ENCODE peak calls at places on chromosomes 13 and 19, in five cellular contexts. R, H, U, N and L are unnamed samples.

GRCh38 chr13:41222259-41222852 is 28.0 kb upstream of the KBTBD7 start:
- DNase-seq in R (peak; percentile 72), U (peak; percentile 79), N (peak; percentile 47), H (peak; percentile 43), L (peak; percentile 61)

GRCh38 chr13:87123987-87124784 is 547.0 kb upstream of the SLITRK5 start:
- DNase-seq in H (no peak), R (no peak), N (no peak), U (peak; percentile 48), L (peak; percentile 59)

GRCh38 chr19:48330012-48330681 is 4.8 kb downstream of the EMP3 start:
- DNase-seq in U (peak; percentile 95), R (peak; percentile 15), H (peak; percentile 54), N (peak; percentile 76), L (peak; percentile 93)

GRCh38 chr19:55370305-55370988 is at the start of gene IL11:
- DNase-seq in R (no peak), N (no peak), U (no peak), H (no peak), L (peak; percentile 44)

GRCh38 chr19:6765738-6766356 is 1.4 kb downstream of the SH2D3A start:
- DNase-seq in H (no peak), N (no peak), U (peak; percentile 96), R (no peak), L (no peak)

GRCh38 chr19:7932276-7932929 is 6.5 kb upstream of the CTXN1 start:
- DNase-seq in H (no peak), N (peak; percentile 17), R (no peak), U (no peak), L (no peak)

GRCh38 chr13:29605860-29606526 is 10.5 kb upstream of the SLC7A1 start:
- DNase-seq in U (no peak), H (no peak), R (no peak), N (no peak), L (no peak)

GRCh38 chr19:4521888-4522242 is 3.6 kb upstream of the PLIN4 start:
- DNase-seq in U (no peak), R (no peak), H (no peak), N (no peak), L (no peak)